ENCODE peak calls at places on chromosomes 4 and X, in eight cellular contexts. G, F, E, M, C, Z, H and W are unnamed samples.
A peak's percentile ranks its signal among the peaks of the same experiment; 100 is the strongest.

GRCh38 chr4:173211838-173212237 is 43.2 kb downstream of the GALNT7 start:
- DNase-seq in G (peak; percentile 37), F (no peak), E (no peak), M (no peak), C (no peak), Z (no peak), H (peak; percentile 78), W (no peak)

GRCh38 chr4:55931833-55932232 is 16.9 kb upstream of the CEP135 start:
- DNase-seq in G (peak; percentile 35), F (no peak), E (no peak), M (no peak), C (no peak), Z (no peak), H (no peak), W (no peak)

GRCh38 chr4:27666943-27667342 is 806.3 kb downstream of the STIM2 start:
- DNase-seq in G (no peak), F (no peak), E (no peak), M (no peak), C (no peak), Z (no peak), H (no peak), W (no peak)

GRCh38 chrX:122934131-122934530 is 249.9 kb upstream of the GRIA3 start:
- DNase-seq in G (no peak), F (no peak), E (no peak), M (no peak), C (no peak), Z (no peak), H (no peak), W (no peak)

GRCh38 chr4:187070158-187070557 is 346.5 kb upstream of the FAT1 start:
- DNase-seq in G (no peak), F (no peak), E (no peak), M (no peak), C (no peak), Z (no peak), H (no peak), W (no peak)

GRCh38 chr4:22482250-22483127 is 33.4 kb downstream of the ADGRA3 start:
- DNase-seq in G (no peak), F (no peak), E (no peak), M (no peak), C (no peak), Z (no peak), H (no peak), W (no peak)

GRCh38 chr4:20422398-20422797 is 170.7 kb downstream of the SLIT2 start:
- DNase-seq in G (peak; percentile 73), F (no peak), E (peak; percentile 56), M (peak; percentile 39), C (no peak), Z (peak; percentile 75), H (peak; percentile 58), W (peak; percentile 18)

GRCh38 chrX:51332188-51332942 is at the start of gene NUDT10:
- DNase-seq in G (peak; percentile 54), F (no peak), E (peak; percentile 24), M (no peak), C (no peak), Z (peak; percentile 74), H (peak; percentile 53), W (no peak)

GRCh38 chrX:16033336-16033735 is 90.0 kb upstream of the GRPR start:
- DNase-seq in G (peak; percentile 48), F (no peak), E (no peak), M (no peak), C (no peak), Z (no peak), H (no peak), W (no peak)

GRCh38 chrX:135973025-135973547 is 702 bp downstream of the MMGT1 start:
- DNase-seq in G (peak; percentile 22), F (no peak), E (peak; percentile 38), M (peak; percentile 16), C (no peak), Z (no peak), H (peak; percentile 8), W (no peak)

GRCh38 chr4:33722800-33723511 is 2521.4 kb downstream of the ARAP2 start:
- DNase-seq in G (peak; percentile 81), F (no peak), E (no peak), M (no peak), C (no peak), Z (no peak), H (no peak), W (no peak)

GRCh38 chr4:17762705-17763104 is 18.7 kb downstream of the FAM184B start:
- DNase-seq in G (peak; percentile 64), F (no peak), E (no peak), M (no peak), C (no peak), Z (peak; percentile 32), H (peak; percentile 22), W (no peak)

GRCh38 chr4:26458104-26458503 is 32.2 kb downstream of the CCKAR start:
- DNase-seq in G (no peak), F (no peak), E (no peak), M (peak; percentile 66), C (no peak), Z (no peak), H (peak; percentile 84), W (no peak)

GRCh38 chr4:1792158-1792831 is 798 bp upstream of the FGFR3 start:
- DNase-seq in G (no peak), F (no peak), E (no peak), M (no peak), C (no peak), Z (no peak), H (no peak), W (no peak)

GRCh38 chr4:1793940-1794808 is 1.1 kb downstream of the FGFR3 start:
- DNase-seq in G (peak; percentile 13), F (no peak), E (no peak), M (no peak), C (no peak), Z (no peak), H (peak; percentile 14), W (no peak)

GRCh38 chr4:1794809-1795303 is 1.8 kb downstream of the FGFR3 start:
- DNase-seq in G (no peak), F (no peak), E (no peak), M (no peak), C (no peak), Z (no peak), H (no peak), W (no peak)

GRCh38 chr4:1793496-1793840 is 375 bp downstream of the FGFR3 start:
- DNase-seq in G (peak; percentile 33), F (no peak), E (peak; percentile 77), M (no peak), C (no peak), Z (peak; percentile 59), H (no peak), W (no peak)

GRCh38 chr4:1792832-1793495 is at the start of gene FGFR3:
- DNase-seq in G (peak; percentile 26), F (no peak), E (peak; percentile 60), M (no peak), C (no peak), Z (peak; percentile 72), H (no peak), W (no peak)
- H3K4me3 ChIP-seq in G (peak within 1 kb of the TSS; percentile 35), F (peak within 1 kb of the TSS; percentile 43), E (peak within 1 kb of the TSS; percentile 64), M (peak within 1 kb of the TSS; percentile 24), C (peak within 1 kb of the TSS; percentile 23), Z (no peak within 1 kb of the TSS), H (peak within 1 kb of the TSS; percentile 21), W (peak within 1 kb of the TSS; percentile 40)

DNA sequence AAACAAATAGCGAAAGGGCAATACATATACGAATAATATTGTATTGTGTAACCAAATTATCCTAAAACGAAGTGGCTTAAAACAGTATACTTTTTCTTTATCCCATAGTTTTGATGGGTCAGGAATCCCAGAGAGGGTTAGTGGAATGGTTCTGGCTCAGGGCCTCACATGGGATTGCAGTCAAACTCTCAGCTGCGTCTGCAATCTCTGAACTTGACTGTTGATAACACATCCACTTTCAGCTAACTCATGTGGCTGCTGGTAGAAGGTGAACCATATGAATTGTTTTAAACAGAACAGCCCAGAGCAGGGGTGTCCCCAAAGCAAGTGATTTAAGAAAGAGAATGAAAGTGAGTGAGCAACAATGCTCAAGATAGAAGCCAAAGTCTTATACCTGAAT is 127.8 kb downstream of the VEGFC start:
- DNase-seq in G (no peak), F (no peak), E (no peak), M (no peak), C (no peak), Z (no peak), H (no peak), W (no peak)
- TF ChIP-seq CTCF in G (no peak), F (no peak), E (no peak), M (no peak), C (no peak), Z (no peak), H (no peak), W (no peak)

DNA sequence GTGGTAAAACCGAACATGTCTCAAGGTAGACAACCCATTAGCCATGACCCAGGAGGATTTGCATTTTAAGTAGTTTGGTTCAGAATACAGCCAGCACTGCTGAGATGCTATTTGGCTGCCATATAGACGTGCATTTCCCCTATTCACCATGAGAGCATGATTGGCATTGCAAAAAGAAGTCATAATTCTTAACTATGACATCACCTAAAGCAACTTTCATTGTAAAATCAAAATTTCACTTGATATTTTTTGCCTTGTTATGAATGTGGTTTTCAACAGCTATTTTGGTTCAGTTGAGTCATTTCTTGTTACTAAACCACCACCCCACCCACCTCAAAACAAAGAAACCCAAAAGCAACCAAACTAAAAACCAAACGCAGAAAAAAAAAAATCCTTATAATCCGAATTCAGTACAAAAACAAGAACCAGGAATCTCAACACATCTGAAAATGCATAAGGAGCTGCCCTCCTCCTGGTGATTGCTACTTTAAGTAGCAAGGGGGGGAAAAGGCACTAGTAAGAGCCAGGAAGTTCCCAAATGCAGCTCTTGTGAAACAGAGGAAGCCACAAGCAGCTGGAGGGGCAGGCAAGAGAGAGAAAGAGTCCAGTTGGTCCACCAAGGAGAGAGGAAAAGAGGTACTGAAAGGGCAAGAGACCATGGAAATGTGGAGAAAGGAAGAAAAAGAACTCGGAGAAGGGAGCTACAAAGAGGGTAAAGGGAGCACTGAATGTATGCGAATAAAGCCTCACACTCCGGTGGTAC is 3.1 kb downstream of the SLITRK4 start:
- DNase-seq in G (peak; percentile 76), F (no peak), E (no peak), M (peak; percentile 53), C (no peak), Z (no peak), H (no peak), W (no peak)
- H3K4me3 ChIP-seq in G (peak overlapping the region; percentile 36), F (peak overlapping the region; percentile 37), E (no peak overlapping the region), M (no peak overlapping the region), C (no peak overlapping the region), Z (no peak overlapping the region), H (no peak overlapping the region), W (no peak overlapping the region)

GRCh38 chrX:10484683-10485247 is 135.6 kb downstream of the MID1 start:
- DNase-seq in G (no peak), F (no peak), E (no peak), M (no peak), C (no peak), Z (no peak), H (peak; percentile 41), W (no peak)

GRCh38 chrX:10483191-10483808 is 137.1 kb downstream of the MID1 start:
- DNase-seq in G (peak; percentile 84), F (no peak), E (no peak), M (no peak), C (no peak), Z (peak; percentile 6), H (no peak), W (no peak)

GRCh38 chrX:10486373-10486772 is 134.0 kb downstream of the MID1 start:
- DNase-seq in G (peak; percentile 77), F (no peak), E (no peak), M (no peak), C (no peak), Z (no peak), H (peak; percentile 65), W (no peak)

GRCh38 chrX:10482708-10483107 is 137.7 kb downstream of the MID1 start:
- DNase-seq in G (no peak), F (no peak), E (no peak), M (no peak), C (no peak), Z (no peak), H (no peak), W (no peak)

GRCh38 chrX:10485331-10485730 is 135.1 kb downstream of the MID1 start:
- DNase-seq in G (peak; percentile 42), F (no peak), E (no peak), M (no peak), C (no peak), Z (no peak), H (no peak), W (no peak)
- TF ChIP-seq CTCF in G (no peak), F (no peak), E (no peak), M (no peak), C (no peak), Z (no peak), H (no peak), W (no peak)